ENCODE peak calls at places on chromosomes 12 and 14, in four cellular contexts. F is K562, L is HepG2, H is GM12878. D is an unnamed sample.

GRCh38 chr12:44876554-44877275 is 600 bp upstream of the NELL2 start:
- DNase-seq in L (no peak), F (peak; percentile 8), H (no peak), D (peak; percentile 80)

GRCh38 chr12:62190921-62191746 is 69.1 kb upstream of the USP15 start:
- DNase-seq in F (no peak), H (no peak), L (no peak), D (peak; percentile 58)

GRCh38 chr14:92475451-92476187 is 38.0 kb upstream of the RIN3 start:
- DNase-seq in L (peak; percentile 41), H (no peak), F (no peak), D (no peak)

GRCh38 chr14:71931492-71932228 is 569 bp upstream of the RGS6 start:
- DNase-seq in L (no peak), H (no peak), F (no peak), D (no peak)

GRCh38 chr12:6280053-6280469 is 30.4 kb upstream of the PLEKHG6 start:
- DNase-seq in F (peak; percentile 19), L (peak; percentile 93), H (no peak), D (no peak)

GRCh38 chr14:68619805-68620574 is 172.9 kb downstream of the ZFP36L1 start:
- DNase-seq in F (peak; percentile 92), L (peak; percentile 71), H (no peak), D (no peak)

GRCh38 chr12:71636704-71637115 is 26.9 kb downstream of the ZFC3H1 start:
- DNase-seq in H (peak; percentile 12), F (peak; percentile 70), L (peak; percentile 70), D (no peak)

GRCh38 chr14:21436567-21437062 is 19.3 kb downstream of the CHD8 start:
- DNase-seq in F (no peak), H (no peak), L (no peak), D (no peak)

GRCh38 chr12:131825146-131825892 is 2.9 kb upstream of the MMP17 start:
- DNase-seq in H (no peak), F (no peak), L (no peak), D (no peak)

GRCh38 chr12:12872934-12873275 is 18.5 kb upstream of the GPRC5A start:
- DNase-seq in L (no peak), F (no peak), H (no peak), D (no peak)

GRCh38 chr12:105281694-105282049 is 45.7 kb upstream of the APPL2 start:
- DNase-seq in F (no peak), L (peak; percentile 40), H (no peak), D (no peak)

GRCh38 chr12:6936642-6937480 is 6.8 kb upstream of the RNU7-1 start:
- DNase-seq in F (no peak), L (no peak), H (no peak), D (peak; percentile 30)

GRCh38 chr14:35414365-35414764 is 9.8 kb upstream of the NFKBIA start:
- DNase-seq in L (no peak), H (no peak), F (no peak), D (no peak)

GRCh38 chr12:16523570-16524331 is 82.2 kb downstream of the LMO3 start:
- DNase-seq in F (no peak), L (no peak), H (no peak), D (no peak)

GRCh38 chr14:61296707-61297502 is 15.8 kb upstream of the TMEM30B start:
- DNase-seq in L (peak; percentile 20), F (peak; percentile 39), H (peak; percentile 23), D (no peak)

GRCh38 chr14:57982161-57982560 is 116.3 kb upstream of the SLC35F4 start:
- DNase-seq in H (no peak), F (no peak), L (no peak), D (no peak)

GRCh38 chr14:74596747-74597456 is 15.1 kb downstream of the LTBP2 start:
- DNase-seq in F (no peak), L (no peak), H (no peak), D (no peak)

GRCh38 chr14:31950760-31951637 is 126.1 kb upstream of the ARHGAP5 start:
- DNase-seq in F (peak; percentile 37), L (no peak), H (no peak), D (peak; percentile 45)

GRCh38 chr12:132618683-132619043 is at the start of gene P2RX2:
- DNase-seq in H (no peak), L (no peak), F (no peak), D (no peak)

GRCh38 chr14:57420986-57421385 is 30.6 kb downstream of the NAA30 start:
- DNase-seq in F (no peak), H (no peak), L (no peak), D (no peak)

GRCh38 chr14:76348898-76349297 is 27.0 kb upstream of the ESRRB start:
- DNase-seq in L (no peak), H (no peak), F (peak; percentile 3), D (no peak)

GRCh38 chr14:92747701-92748258 is 647 bp downstream of the LGMN start:
- DNase-seq in H (no peak), L (peak; percentile 14), F (no peak), D (no peak)

GRCh38 chr12:12048266-12048665 is 22.5 kb upstream of the BCL2L14 start:
- DNase-seq in H (no peak), L (no peak), F (no peak), D (no peak)

GRCh38 chr12:4024701-4025419 is 151.7 kb upstream of the PARP11 start:
- DNase-seq in L (no peak), H (no peak), F (no peak), D (peak; percentile 64)
- TF ChIP-seq ESRRA in L (no peak), H (no peak), F (no peak), D (no peak)

GRCh38 chr14:65101631-65102440 is 481 bp downstream of the MAX start:
- DNase-seq in H (no peak), F (no peak), L (no peak), D (peak; percentile 32)

GRCh38 chr14:65096323-65097089 is 5.8 kb downstream of the MAX start:
- DNase-seq in F (peak; percentile 58), H (no peak), L (no peak), D (no peak)

GRCh38 chr14:65095633-65096205 is 6.6 kb downstream of the MAX start:
- DNase-seq in H (no peak), L (no peak), F (peak; percentile 31), D (no peak)

GRCh38 chr14:65100905-65101541 is 1.3 kb downstream of the MAX start:
- DNase-seq in H (no peak), L (no peak), F (no peak), D (no peak)

GRCh38 chr14:65098586-65098985 is 3.7 kb downstream of the MAX start:
- DNase-seq in H (peak; percentile 37), F (no peak), L (no peak), D (no peak)
- TF ChIP-seq NR2C2 in H (no peak), F (no peak), L (no peak), D (no peak)

DNA sequence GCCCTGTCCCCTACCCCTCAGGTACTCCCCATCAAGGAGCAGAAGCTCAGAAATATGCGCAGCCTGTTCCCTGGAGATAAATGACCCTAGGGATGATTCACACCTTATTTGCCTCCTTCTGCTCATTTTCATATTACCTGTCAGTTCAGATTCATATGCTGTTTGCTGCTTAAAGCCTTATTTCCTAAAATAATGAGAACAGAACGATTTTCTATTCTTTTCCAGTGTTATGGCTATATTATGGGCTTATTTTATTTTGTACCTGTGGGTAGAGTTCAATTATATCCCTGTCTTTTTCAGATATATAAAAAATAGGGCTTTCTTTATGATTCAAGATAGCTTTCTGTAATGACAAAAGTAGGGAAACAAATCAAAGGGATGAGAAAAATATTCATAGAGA is 224.8 kb downstream of the RPAP3 start:
- DNase-seq in H (no peak), L (no peak), F (no peak), D (no peak)
- TF ChIP-seq ESRRA in H (no peak), L (no peak), F (no peak), D (no peak)

DNA sequence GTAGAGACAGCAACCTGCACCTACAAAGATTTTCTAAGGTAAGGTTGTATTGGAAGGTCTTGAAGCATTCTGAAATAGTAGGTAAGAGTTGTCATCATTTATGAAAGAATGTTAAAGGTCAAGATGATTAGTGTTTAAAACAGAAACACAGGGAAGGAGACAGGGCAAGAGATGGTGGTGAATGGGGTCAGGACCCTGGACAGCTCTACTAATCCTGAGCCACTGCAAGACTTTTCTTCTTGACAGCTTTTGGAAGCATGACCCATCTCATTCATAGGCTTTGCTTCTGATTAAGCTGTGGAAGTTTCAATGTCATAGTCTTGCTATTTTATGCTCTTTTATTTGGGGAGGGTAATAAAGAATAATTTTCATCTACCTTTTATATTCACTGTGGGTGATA is 75.5 kb upstream of the CAND1 start:
- DNase-seq in L (peak; percentile 8), F (peak; percentile 36), H (no peak), D (peak; percentile 54)
- TF ChIP-seq NR2C2 in L (no peak), F (no peak), H (no peak), D (no peak)

GRCh38 chr12:111600296-111600562 is 1.1 kb upstream of the ATXN2 start:
- DNase-seq in F (no peak), H (no peak), L (peak; percentile 84), D (no peak)
- TF ChIP-seq ESRRA in F (no peak), H (no peak), L (no peak), D (no peak)

GRCh38 chr12:109150124-109150640 is 33.8 kb downstream of the ACACB start:
- DNase-seq in H (no peak), F (no peak), L (no peak), D (no peak)
- TF ChIP-seq NR2C2 in H (no peak), F (no peak), L (no peak), D (no peak)

DNA sequence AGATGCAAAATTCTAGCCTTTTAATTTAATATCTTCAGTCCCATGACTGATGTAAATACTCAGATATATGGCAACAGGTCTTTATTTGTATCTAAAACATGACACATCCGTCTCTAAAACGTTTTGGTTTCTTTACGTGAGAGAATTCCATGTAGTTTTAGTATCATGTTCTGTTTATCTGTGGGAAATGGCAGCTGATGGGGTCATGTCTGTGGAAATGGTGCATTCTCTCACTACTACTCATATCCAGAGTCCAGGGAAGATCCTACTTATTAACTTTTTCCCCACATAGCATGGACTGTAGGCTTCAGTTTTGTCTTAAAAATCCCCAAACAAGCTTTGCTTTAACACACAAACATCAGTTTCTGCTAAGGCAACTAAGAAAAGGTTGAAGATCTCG is 53.8 kb downstream of the SPTLC2 start:
- DNase-seq in F (no peak), L (no peak), H (no peak), D (no peak)
- TF ChIP-seq ESRRA in F (no peak), L (no peak), H (no peak), D (no peak)

DNA sequence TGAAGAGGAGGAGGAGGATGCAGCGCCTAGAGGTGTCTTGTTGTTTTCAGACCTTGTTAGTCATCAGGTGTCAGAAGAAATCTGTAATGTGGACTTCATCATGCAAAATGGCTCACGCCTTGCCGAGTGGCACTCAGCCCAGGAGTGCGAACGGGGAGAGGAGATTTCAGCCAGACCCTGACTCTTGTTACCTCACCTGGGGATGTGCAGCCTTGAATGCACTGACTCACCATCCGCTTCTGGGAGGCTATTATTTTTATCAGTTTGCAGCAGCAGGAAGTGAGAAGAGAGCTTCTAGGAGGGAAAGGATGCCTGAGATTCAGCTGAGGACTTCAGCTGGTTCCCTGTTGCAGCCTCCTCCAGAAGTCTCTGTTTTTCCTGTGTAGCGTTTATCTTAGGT is 48.1 kb upstream of the PLXNC1 start:
- DNase-seq in L (no peak), F (peak; percentile 82), H (no peak), D (no peak)
- TF ChIP-seq NR2C2 in L (no peak), F (no peak), H (no peak), D (no peak)

DNA sequence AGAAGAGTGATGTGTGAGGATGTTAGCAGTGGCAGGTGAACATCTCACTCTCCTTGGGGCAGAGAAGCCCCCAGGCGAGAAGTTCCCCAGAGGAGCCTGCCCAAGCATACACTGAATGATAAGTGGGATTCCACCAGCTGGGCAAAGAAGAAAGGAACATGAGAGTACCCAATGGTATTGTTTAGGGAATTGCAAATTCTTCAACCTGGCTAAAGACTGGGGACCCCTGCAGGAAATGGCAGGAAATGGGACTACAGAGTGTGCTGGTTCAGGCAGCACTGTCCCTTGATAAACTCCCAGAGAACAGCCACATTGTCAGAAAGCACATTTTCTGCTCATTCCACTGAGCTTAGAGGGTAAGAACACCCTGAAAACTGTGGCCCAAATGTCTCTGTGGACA is 121.3 kb downstream of the RPS29 start:
- DNase-seq in H (no peak), L (peak; percentile 6), F (peak; percentile 16), D (peak; percentile 47)
- TF ChIP-seq ESRRA in H (no peak), L (no peak), F (no peak), D (no peak)